ENCODE peak calls at places on chromosomes 16 and 17, in seven cellular contexts. K, L, V, O, P, J and G are unnamed samples.
A peak's percentile ranks its signal among the peaks of the same experiment; 100 is the strongest.

GRCh38 chr16:88008835-88009234 is 57.6 kb downstream of the BANP start:
- DNase-seq in P (no peak), J (no peak), V (no peak), K (no peak), L (no peak), O (peak; percentile 10), G (no peak)

GRCh38 chr16:1390239-1390638 is 24.3 kb downstream of the UNKL start:
- DNase-seq in J (no peak), O (no peak), L (no peak), K (no peak), P (no peak), V (no peak), G (no peak)

GRCh38 chr17:13428611-13429042 is 173.1 kb downstream of the HS3ST3A1 start:
- DNase-seq in O (no peak), L (no peak), V (no peak), P (no peak), K (peak; percentile 24), J (no peak), G (no peak)

GRCh38 chr16:1081734-1082265 is 9.3 kb downstream of the SSTR5 start:
- DNase-seq in P (no peak), K (no peak), J (no peak), V (no peak), O (no peak), L (no peak), G (no peak)

GRCh38 chr16:57175896-57176295 is 9.9 kb downstream of the PSME3IP1 start:
- DNase-seq in J (no peak), L (no peak), K (no peak), P (no peak), V (no peak), O (no peak), G (no peak)

GRCh38 chr17:44170499-44171201 is at the start of gene ASB16:
- DNase-seq in K (no peak), P (peak; percentile 68), O (peak; percentile 76), J (peak; percentile 41), V (no peak), L (no peak), G (no peak)

GRCh38 chr16:21702259-21702658 is 38.5 kb downstream of the OTOA start:
- DNase-seq in O (no peak), J (no peak), V (no peak), P (no peak), K (no peak), L (no peak), G (no peak)

GRCh38 chr17:67018429-67019125 is 25.8 kb upstream of the CACNG1 start:
- DNase-seq in L (no peak), O (no peak), V (no peak), P (no peak), K (no peak), J (no peak), G (no peak)

GRCh38 chr17:77356690-77357201 is 216.0 kb downstream of the SEC14L1 start:
- DNase-seq in V (peak; percentile 28), J (no peak), K (no peak), P (no peak), L (no peak), O (no peak), G (no peak)

GRCh38 chr17:51006601-51007000 is 114.1 kb downstream of the SPAG9 start:
- DNase-seq in P (no peak), V (no peak), O (no peak), L (no peak), K (no peak), J (no peak), G (no peak)

GRCh38 chr17:49361129-49361901 is 735 bp downstream of the ZNF652 start:
- DNase-seq in P (peak; percentile 32), L (no peak), O (peak; percentile 68), K (no peak), J (peak; percentile 26), V (peak; percentile 51), G (no peak)

GRCh38 chr16:51952500-51952899 is 594.4 kb downstream of the TOX3 start:
- DNase-seq in O (no peak), P (no peak), L (no peak), J (no peak), K (no peak), V (no peak), G (no peak)

GRCh38 chr17:72915631-72916081 is 176.8 kb downstream of the SLC39A11 start:
- DNase-seq in P (no peak), V (no peak), L (no peak), O (no peak), J (no peak), K (no peak), G (no peak)

GRCh38 chr16:56357765-56358322 is 67.5 kb downstream of the AMFR start:
- DNase-seq in V (no peak), K (no peak), P (no peak), L (no peak), J (no peak), O (peak; percentile 62), G (no peak)

GRCh38 chr16:24931091-24931490 is 84.1 kb downstream of the ARHGAP17 start:
- DNase-seq in L (no peak), P (no peak), V (no peak), K (no peak), J (no peak), O (no peak), G (no peak)

GRCh38 chr17:21394265-21394664 is 18.1 kb downstream of the KCNJ12 start:
- DNase-seq in J (no peak), O (no peak), K (peak; percentile 14), L (no peak), V (no peak), P (no peak), G (no peak)

GRCh38 chr16:23082161-23082788 is 67.0 kb downstream of the USP31 start:
- DNase-seq in V (no peak), L (no peak), P (no peak), K (no peak), J (no peak), O (no peak), G (no peak)

GRCh38 chr16:23080747-23081146 is 68.5 kb downstream of the USP31 start:
- DNase-seq in L (no peak), K (no peak), J (no peak), P (no peak), V (no peak), O (no peak), G (no peak)

GRCh38 chr16:23080329-23080728 is 68.9 kb downstream of the USP31 start:
- DNase-seq in O (no peak), L (no peak), J (no peak), K (no peak), P (no peak), V (no peak), G (no peak)

GRCh38 chr16:23081675-23082119 is 67.6 kb downstream of the USP31 start:
- DNase-seq in K (peak; percentile 83), L (no peak), J (peak; percentile 46), O (no peak), P (no peak), V (no peak), G (no peak)

DNA sequence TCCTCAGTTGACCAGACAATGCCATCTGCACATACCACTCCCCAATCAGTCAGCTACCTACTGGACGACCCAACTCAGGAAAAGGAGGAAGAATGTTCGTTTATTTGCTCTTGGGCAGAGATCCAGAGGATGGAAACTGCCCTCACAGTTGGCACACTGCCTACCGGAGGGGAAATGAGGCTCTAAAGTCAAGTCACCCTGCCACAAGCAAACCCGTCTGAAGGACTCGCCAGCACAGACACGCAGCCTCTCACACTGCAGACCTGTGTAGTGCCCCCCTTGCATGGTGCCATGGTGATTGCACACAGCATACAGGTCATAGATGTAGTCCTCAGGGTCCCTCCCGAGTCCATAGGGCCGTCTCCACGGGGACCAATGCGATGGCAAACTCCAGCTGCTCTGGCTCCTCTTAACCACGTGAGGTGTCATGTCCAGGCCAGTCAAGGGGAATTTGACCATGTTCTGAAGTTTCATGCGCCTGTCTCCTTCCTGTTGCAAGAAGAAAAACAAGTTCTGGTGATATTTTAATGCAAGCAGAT is 69.5 kb downstream of the USP31 start:
- DNase-seq in L (no peak), K (no peak), O (no peak), P (no peak), J (no peak), V (no peak), G (peak; percentile 69)
- TF ChIP-seq CTCF in L (no peak), K (no peak), O (no peak), P (no peak), J (no peak), V (no peak), G (no peak)

GRCh38 chr16:85221081-85221809 is 109.0 kb upstream of the CIBAR2 start:
- DNase-seq in V (no peak), K (no peak), J (no peak), O (no peak), L (no peak), P (no peak), G (no peak)

GRCh38 chr16:85221810-85222150 is 109.5 kb upstream of the CIBAR2 start:
- DNase-seq in V (no peak), P (no peak), L (no peak), K (no peak), O (no peak), J (no peak), G (no peak)

GRCh38 chr16:85220125-85220839 is 108.0 kb upstream of the CIBAR2 start:
- DNase-seq in P (peak; percentile 89), K (no peak), V (peak; percentile 75), O (peak; percentile 92), J (peak; percentile 66), L (no peak), G (peak; percentile 58)

GRCh38 chr16:85225291-85225690 is 113.0 kb upstream of the CIBAR2 start:
- DNase-seq in O (no peak), J (no peak), V (no peak), L (no peak), P (no peak), K (no peak), G (no peak)

GRCh38 chr16:85222151-85222863 is 110.0 kb upstream of the CIBAR2 start:
- DNase-seq in O (no peak), V (no peak), K (no peak), P (no peak), J (no peak), L (no peak), G (no peak)
- TF ChIP-seq CTCF in O (no peak), V (no peak), K (no peak), P (no peak), J (no peak), L (no peak), G (no peak)

GRCh38 chr17:4541328-4542002 is 13.7 kb downstream of the MYBBP1A start:
- DNase-seq in J (no peak), P (no peak), K (no peak), V (no peak), O (no peak), L (no peak), G (no peak)
- TF ChIP-seq CTCF in J (no peak), P (no peak), K (no peak), V (no peak), O (no peak), L (no peak), G (peak; percentile 8)

GRCh38 chr16:66435896-66436295 is 8.8 kb downstream of the BEAN1 start:
- DNase-seq in O (no peak), L (no peak), J (no peak), P (no peak), K (no peak), V (no peak), G (no peak)
- TF ChIP-seq CTCF in O (no peak), L (no peak), J (no peak), P (no peak), K (no peak), V (no peak), G (no peak)